ENCODE peak calls at places on chromosomes 1 and 21, in nine cellular contexts. S, N, X, B, F, Z, M, I and E are unnamed samples.

GRCh38 chr1:205676002-205676401 is 4.3 kb downstream of the SLC45A3 start:
- DNase-seq in N (no peak), I (no peak), F (no peak), Z (no peak), B (no peak), X (no peak), M (no peak), S (no peak), E (no peak)

GRCh38 chr1:246786606-246787238 is 62.5 kb downstream of the SCCPDH start:
- DNase-seq in X (no peak), Z (no peak), S (no peak), I (no peak), N (no peak), F (no peak), M (no peak), B (no peak), E (no peak)

GRCh38 chr1:77605246-77606026 is 77.0 kb downstream of the ZZZ3 start:
- DNase-seq in Z (no peak), M (peak), I (peak), S (peak), X (peak), B (peak), N (peak), F (peak), E (peak)

GRCh38 chr21:43866233-43866632 is 1.2 kb downstream of the AGPAT3 start:
- DNase-seq in F (peak), B (peak), S (peak), Z (peak), M (peak), X (peak), I (no peak), N (peak), E (no peak)

GRCh38 chr1:9128520-9129371 is at the start of gene GPR157:
- DNase-seq in I (peak), B (peak), X (peak), M (peak), S (peak), N (peak), F (peak), Z (peak), E (no peak)

GRCh38 chr1:33327587-33328325 is 6.9 kb upstream of the A3GALT2 start:
- DNase-seq in B (peak), S (peak), Z (no peak), M (peak), X (peak), N (peak), I (peak), F (peak), E (peak)

GRCh38 chr1:41411229-41411628 is 50.0 kb downstream of the FOXO6 start:
- DNase-seq in X (no peak), Z (no peak), M (no peak), F (no peak), S (no peak), B (no peak), N (no peak), I (no peak), E (no peak)

GRCh38 chr1:246447501-246447900 is 59.6 kb downstream of the SMYD3 start:
- DNase-seq in I (no peak), S (peak), F (no peak), X (no peak), Z (no peak), B (no peak), N (peak), M (peak), E (peak)

GRCh38 chr1:157894613-157895012 is 53.0 kb upstream of the CD5L start:
- DNase-seq in X (no peak), B (no peak), N (peak), F (no peak), I (no peak), Z (no peak), S (no peak), M (peak), E (peak)

GRCh38 chr1:204079608-204079999 is 6.7 kb downstream of the SOX13 start:
- DNase-seq in X (no peak), F (no peak), M (no peak), S (no peak), B (no peak), N (no peak), I (no peak), Z (no peak), E (no peak)

GRCh38 chr1:66393586-66394334 is 140.2 kb upstream of the SGIP1 start:
- DNase-seq in M (no peak), N (no peak), X (no peak), I (peak), S (no peak), Z (peak), B (no peak), F (no peak), E (no peak)

GRCh38 chr1:201283836-201284553 is 689 bp downstream of the PKP1 start:
- DNase-seq in B (no peak), N (no peak), X (no peak), I (no peak), S (no peak), M (no peak), F (no peak), Z (no peak), E (no peak)
- H3K4me3 ChIP-seq in B (no peak), N (no peak), X (peak), I (peak), S (no peak), M (no peak), F (peak), Z (no peak), E (peak)

GRCh38 chr1:6811587-6811986 is 26.3 kb downstream of the CAMTA1 start:
- DNase-seq in B (peak), Z (no peak), N (no peak), S (no peak), X (no peak), F (no peak), M (no peak), I (no peak), E (no peak)
- H3K4me3 ChIP-seq in B (no peak), Z (no peak), N (no peak), S (no peak), X (no peak), F (no peak), M (no peak), I (no peak), E (no peak)

GRCh38 chr1:231079166-231079565 is 39.1 kb upstream of the FAM89A start:
- DNase-seq in I (no peak), S (no peak), X (no peak), Z (no peak), B (no peak), N (no peak), F (no peak), M (no peak), E (no peak)

GRCh38 chr1:231075497-231075896 is 35.4 kb upstream of the FAM89A start:
- DNase-seq in F (no peak), S (no peak), X (no peak), B (no peak), I (no peak), M (no peak), N (no peak), Z (no peak), E (no peak)

GRCh38 chr1:231075020-231075419 is 35.0 kb upstream of the FAM89A start:
- DNase-seq in N (no peak), B (no peak), Z (no peak), F (no peak), M (no peak), X (no peak), S (no peak), I (no peak), E (no peak)

GRCh38 chr1:231073311-231073710 is 33.3 kb upstream of the FAM89A start:
- DNase-seq in X (no peak), M (no peak), S (no peak), F (no peak), I (no peak), N (no peak), B (no peak), Z (no peak), E (no peak)

GRCh38 chr1:231076802-231077201 is 36.7 kb upstream of the FAM89A start:
- DNase-seq in F (no peak), X (no peak), Z (no peak), I (no peak), M (no peak), N (no peak), S (no peak), B (no peak), E (no peak)
- H3K4me3 ChIP-seq in F (no peak), X (no peak), Z (no peak), I (no peak), M (no peak), N (no peak), S (no peak), B (no peak), E (no peak)

GRCh38 chr1:192962901-192963300 is 96.3 kb downstream of the UCHL5 start:
- DNase-seq in N (no peak), Z (no peak), X (no peak), I (no peak), B (no peak), M (no peak), S (no peak), F (no peak), E (no peak)

GRCh38 chr1:192959657-192960186 is 99.4 kb downstream of the UCHL5 start:
- DNase-seq in S (no peak), M (no peak), B (no peak), Z (no peak), F (no peak), I (no peak), N (no peak), X (no peak), E (no peak)

GRCh38 chr1:192954705-192955265 is 104.4 kb downstream of the UCHL5 start:
- DNase-seq in Z (no peak), X (no peak), M (no peak), I (peak), N (no peak), F (no peak), B (peak), S (no peak), E (no peak)

GRCh38 chr1:192958350-192958749 is 100.8 kb downstream of the UCHL5 start:
- DNase-seq in Z (no peak), X (no peak), B (no peak), M (no peak), N (no peak), S (no peak), F (no peak), I (no peak), E (no peak)

DNA sequence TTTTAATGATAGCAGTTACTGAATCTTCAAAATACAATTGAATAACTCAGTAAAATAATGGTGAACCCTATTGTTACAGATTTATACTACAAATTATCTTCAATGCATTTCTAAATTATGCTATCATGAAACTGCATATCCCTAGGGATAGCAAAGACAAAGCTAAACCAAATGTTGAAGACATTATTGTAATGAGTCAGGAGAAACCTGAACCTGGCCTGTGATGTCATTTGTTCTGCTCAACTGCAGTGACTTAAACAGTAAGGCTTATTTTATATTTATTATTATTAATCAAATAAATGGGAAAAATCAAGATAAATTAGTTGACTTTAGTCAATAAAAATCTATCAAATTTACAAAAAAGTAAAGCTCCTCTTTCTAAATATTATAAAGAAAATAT is 100.3 kb downstream of the UCHL5 start:
- DNase-seq in F (no peak), I (no peak), X (no peak), M (peak), S (peak), N (peak), B (peak), Z (no peak), E (peak)
- H3K4me3 ChIP-seq in F (no peak), I (no peak), X (no peak), M (no peak), S (no peak), N (no peak), B (no peak), Z (no peak), E (no peak)

GRCh38 chr21:44959376-44960091 is 19.7 kb downstream of the SLX9 start:
- DNase-seq in S (no peak), N (no peak), X (peak), F (peak), I (peak), B (no peak), M (no peak), Z (no peak), E (no peak)
- H3K4me3 ChIP-seq in S (no peak), N (no peak), X (peak), F (peak), I (no peak), B (no peak), M (no peak), Z (no peak), E (no peak)

DNA sequence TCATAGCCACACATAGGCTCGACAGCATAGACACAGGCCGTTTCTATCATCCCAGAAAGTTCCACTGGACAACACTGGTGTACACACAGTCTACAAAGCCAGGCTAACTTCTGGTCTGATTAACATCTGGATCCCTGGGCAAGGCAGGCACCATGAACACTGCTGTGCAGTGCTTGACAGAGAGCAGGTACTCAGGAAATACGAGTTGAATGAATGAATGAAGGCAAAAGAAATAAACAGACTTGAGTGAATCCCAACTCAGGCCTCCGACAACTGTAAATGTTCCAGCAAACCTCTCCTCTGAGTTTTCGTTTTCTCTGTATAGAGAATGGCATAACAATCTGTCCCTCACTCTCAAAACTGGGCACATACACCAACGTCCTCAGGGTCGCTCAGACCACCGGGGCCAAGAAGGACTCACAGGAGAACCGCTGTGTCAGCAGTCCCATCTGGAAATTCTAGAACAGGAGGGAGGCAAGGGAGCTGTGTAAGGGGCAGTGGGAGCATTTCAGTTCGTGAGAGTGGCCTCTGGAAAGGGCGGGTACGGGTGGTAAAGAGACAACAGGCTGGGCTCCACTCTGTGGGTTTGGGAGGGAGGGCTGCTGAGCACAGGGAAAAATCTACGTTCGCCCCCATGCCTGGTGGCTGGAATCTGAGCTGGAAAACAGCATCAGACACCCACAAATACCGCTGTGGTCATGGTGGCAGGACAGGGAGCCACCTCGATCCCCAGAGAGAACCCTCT is 15.1 kb upstream of the ECE1 start:
- DNase-seq in M (no peak), F (no peak), Z (no peak), B (no peak), X (no peak), S (no peak), I (no peak), N (no peak), E (no peak)
- H3K4me3 ChIP-seq in M (no peak), F (no peak), Z (no peak), B (no peak), X (no peak), S (no peak), I (no peak), N (no peak), E (no peak)

GRCh38 chr1:15965228-15965767 is 10.6 kb downstream of the ZBTB17 start:
- DNase-seq in X (no peak), B (peak), S (peak), I (no peak), Z (peak), M (peak), F (peak), N (peak), E (no peak)
- H3K4me3 ChIP-seq in X (peak), B (no peak), S (no peak), I (no peak), Z (peak), M (no peak), F (no peak), N (no peak), E (no peak)

GRCh38 chr1:225883616-225884265 is 1.6 kb upstream of the TMEM63A start:
- DNase-seq in M (no peak), F (no peak), X (no peak), N (no peak), B (no peak), I (peak), Z (no peak), S (no peak), E (no peak)
- H3K4me3 ChIP-seq in M (no peak), F (peak), X (peak), N (no peak), B (no peak), I (peak), Z (no peak), S (no peak), E (no peak)

GRCh38 chr1:18668051-18668450 is 37.4 kb downstream of the PAX7 start:
- DNase-seq in M (no peak), N (no peak), Z (no peak), F (no peak), I (no peak), S (no peak), B (no peak), X (no peak), E (no peak)

GRCh38 chr1:18668750-18669404 is 38.2 kb downstream of the PAX7 start:
- DNase-seq in S (no peak), M (no peak), B (no peak), N (no peak), Z (no peak), F (no peak), X (no peak), I (peak), E (no peak)

GRCh38 chr1:18667333-18667732 is 36.7 kb downstream of the PAX7 start:
- DNase-seq in S (no peak), F (no peak), M (no peak), Z (no peak), N (no peak), B (no peak), X (no peak), I (no peak), E (no peak)

GRCh38 chr1:18673976-18674375 is 43.3 kb downstream of the PAX7 start:
- DNase-seq in M (no peak), S (no peak), N (no peak), I (no peak), B (no peak), F (no peak), Z (peak), X (no peak), E (no peak)

DNA sequence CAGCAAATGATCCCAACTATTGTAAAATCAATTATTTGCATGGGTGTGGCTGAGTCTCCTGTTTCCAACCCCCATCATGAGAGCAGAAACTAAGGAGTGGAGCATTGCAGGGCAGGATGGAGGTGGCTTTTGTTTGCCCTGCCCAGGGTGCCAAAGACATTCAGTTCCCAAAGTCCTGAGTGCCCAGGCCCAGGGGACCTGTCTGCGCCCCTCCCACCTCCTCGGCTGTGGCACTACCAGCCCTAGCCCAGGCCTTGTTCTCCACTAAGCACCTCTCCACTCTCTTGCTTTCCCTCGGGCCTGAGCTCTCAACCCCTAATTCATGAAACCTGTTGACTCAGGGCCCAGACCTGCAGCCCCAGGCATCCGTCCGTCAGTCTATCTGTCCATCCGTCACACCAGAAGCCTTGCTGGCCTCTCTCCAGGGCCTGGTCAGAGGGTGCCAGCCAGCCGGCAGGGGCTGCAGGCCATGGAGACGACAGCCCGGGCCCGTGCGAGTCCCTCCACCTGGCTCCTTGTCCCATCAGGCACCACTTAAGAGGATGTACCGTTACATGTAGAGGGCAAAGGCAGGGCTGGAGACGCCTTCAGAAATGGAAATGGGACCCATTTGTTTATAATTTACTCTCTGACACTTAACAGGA is 39.7 kb downstream of the PAX7 start:
- DNase-seq in M (no peak), S (no peak), F (no peak), X (no peak), N (no peak), I (peak), B (no peak), Z (no peak), E (no peak)
- H3K4me3 ChIP-seq in M (no peak), S (no peak), F (no peak), X (no peak), N (no peak), I (no peak), B (no peak), Z (no peak), E (no peak)

GRCh38 chr1:229340496-229340895 is 2.4 kb downstream of the CCSAP start:
- DNase-seq in S (no peak), M (no peak), X (no peak), B (no peak), I (no peak), N (no peak), Z (no peak), F (no peak), E (no peak)
- H3K4me3 ChIP-seq in S (no peak), M (no peak), X (no peak), B (no peak), I (no peak), N (no peak), Z (no peak), F (no peak), E (no peak)